ENCODE peak calls at places on chromosomes 2 and 18, in four cellular contexts. B is skeletal muscle cell, K is RWPE1, R is colonic mucosa. V is an unnamed sample.

GRCh38 chr2:174005801-174006419 is 40.7 kb upstream of the SP3 start:
- DNase-seq in K (no peak), R (no peak), B (no peak), V (no peak)

GRCh38 chr2:179551545-179552045 is 287.0 kb upstream of the SESTD1 start:
- DNase-seq in K (no peak), R (no peak), B (no peak), V (no peak)

GRCh38 chr2:117775820-117776219 is 38.7 kb upstream of the DDX18 start:
- DNase-seq in K (no peak), B (no peak), R (no peak), V (no peak)

GRCh38 chr2:12265646-12266045 is 451.1 kb upstream of the TRIB2 start:
- DNase-seq in R (no peak), K (no peak), B (no peak), V (no peak)

GRCh38 chr2:128547667-128548066 is 229.0 kb upstream of the HS6ST1 start:
- DNase-seq in K (no peak), B (no peak), R (no peak), V (no peak)

GRCh38 chr2:38057651-38058410 is 18.1 kb downstream of the CYP1B1 start:
- DNase-seq in B (no peak), K (no peak), R (no peak), V (no peak)

GRCh38 chr18:1075310-1075709 is 170.6 kb downstream of the ADCYAP1 start:
- DNase-seq in K (no peak), R (no peak), B (no peak), V (no peak)

GRCh38 chr2:127770973-127771735 is 39.8 kb downstream of the WDR33 start:
- DNase-seq in R (no peak), K (peak), B (peak), V (peak)

GRCh38 chr2:48572797-48573196 is 42.8 kb downstream of the STON1 start:
- DNase-seq in K (no peak), R (no peak), B (no peak), V (no peak)

GRCh38 chr2:31171142-31171541 is 32.9 kb upstream of the GALNT14 start:
- DNase-seq in K (no peak), B (no peak), R (no peak), V (no peak)

GRCh38 chr2:109507217-109507616 is 106.5 kb downstream of the SEPTIN10 start:
- DNase-seq in B (no peak), K (no peak), R (no peak), V (no peak)

GRCh38 chr2:161415041-161415440 is 1.1 kb upstream of the TBR1 start:
- DNase-seq in K (no peak), B (no peak), R (peak), V (no peak)

GRCh38 chr2:15981646-15982045 is 41.3 kb downstream of the MYCN start:
- DNase-seq in R (no peak), B (no peak), K (no peak), V (no peak)

GRCh38 chr2:39548971-39549370 is 111.9 kb upstream of the MAP4K3 start:
- DNase-seq in B (no peak), K (no peak), R (no peak), V (no peak)

GRCh38 chr2:113965644-113966043 is 75.8 kb downstream of the ACTR3 start:
- DNase-seq in R (peak), K (no peak), B (no peak), V (no peak)